ENCODE peak calls at places on chromosomes 4 and X, in four cellular contexts. One of them, this sample, is unnamed.

GRCh38 chrX:51894697-51895336 is 1.4 kb downstream of the MAGED1 start:
- DNase-seq in H1: no peak
- DNase-seq in HepG2: no peak
- DNase-seq in K562: no peak
- DNase-seq in this sample: no peak

GRCh38 chr4:29540439-29541102 is 1179.6 kb upstream of the PCDH7 start:
- DNase-seq in K562: no peak
- DNase-seq in H1: no peak
- DNase-seq in HepG2: no peak
- DNase-seq in this sample: no peak

GRCh38 chr4:174036563-174036962 is 246.9 kb downstream of the FBXO8 start:
- DNase-seq in HepG2: no peak
- DNase-seq in H1: no peak
- DNase-seq in K562: peak; percentile 21
- DNase-seq in this sample: no peak

GRCh38 chr4:1766336-1767057 is 26.6 kb upstream of the FGFR3 start:
- DNase-seq in K562: no peak
- DNase-seq in H1: no peak
- DNase-seq in HepG2: peak; percentile 84
- DNase-seq in this sample: no peak

GRCh38 chr4:182748283-182748682 is 168.9 kb downstream of the DCTD start:
- DNase-seq in K562: no peak
- DNase-seq in H1: no peak
- DNase-seq in HepG2: no peak
- DNase-seq in this sample: no peak

GRCh38 chrX:27889878-27890277 is 82.1 kb downstream of the MAGEB10 start:
- DNase-seq in HepG2: no peak
- DNase-seq in K562: no peak
- DNase-seq in H1: no peak
- DNase-seq in this sample: no peak

GRCh38 chr4:40514409-40515025 is 115.1 kb downstream of the RBM47 start:
- DNase-seq in HepG2: peak; percentile 51
- DNase-seq in H1: no peak
- DNase-seq in K562: peak; percentile 63
- DNase-seq in this sample: no peak

GRCh38 chrX:13495232-13495631 is 74.2 kb upstream of the EGFL6 start:
- DNase-seq in HepG2: no peak
- DNase-seq in K562: no peak
- DNase-seq in H1: no peak
- DNase-seq in this sample: peak; percentile 23

GRCh38 chr4:52982246-52982950 is 120.3 kb downstream of the RASL11B start:
- DNase-seq in HepG2: peak; percentile 32
- DNase-seq in K562: peak; percentile 31
- DNase-seq in H1: no peak
- DNase-seq in this sample: peak; percentile 28

GRCh38 chrX:33434256-33435092 is 223.1 kb upstream of the DMD start:
- DNase-seq in HepG2: peak; percentile 9
- DNase-seq in H1: peak; percentile 31
- DNase-seq in K562: peak; percentile 25
- DNase-seq in this sample: no peak

GRCh38 chrX:114599305-114599704 is 15.4 kb downstream of the HTR2C start:
- DNase-seq in HepG2: no peak
- DNase-seq in K562: no peak
- DNase-seq in H1: no peak
- DNase-seq in this sample: no peak

DNA sequence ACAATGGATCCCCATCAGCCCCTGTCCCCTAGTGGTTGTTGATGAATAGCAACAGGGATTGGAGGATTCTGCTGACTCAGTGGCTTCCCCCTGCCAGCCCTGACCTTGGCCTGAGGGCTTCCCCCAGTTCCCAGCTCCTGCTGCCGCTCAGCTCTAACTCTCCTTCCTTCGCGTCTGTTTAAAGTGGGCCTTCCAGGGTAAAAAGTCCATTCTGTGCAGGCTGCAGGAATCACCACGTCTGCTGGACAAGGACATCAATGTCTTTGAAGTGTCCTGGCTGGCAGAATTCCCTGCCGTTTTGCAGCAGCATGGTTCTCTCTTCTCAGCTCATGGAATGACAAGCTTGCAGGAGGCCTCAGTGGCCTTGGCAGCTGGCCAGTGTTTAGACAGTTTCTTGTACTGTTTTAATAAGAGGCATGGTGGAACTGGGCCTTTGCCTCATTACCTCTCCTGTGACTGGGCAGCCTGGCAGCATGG is 152.5 kb upstream of the STX18 start:
- DNase-seq in K562: peak; percentile 35
- DNase-seq in HepG2: peak; percentile 92
- DNase-seq in H1: peak; percentile 21
- DNase-seq in this sample: no peak
- H3K4me3 ChIP-seq in K562: no peak overlapping the region
- H3K4me3 ChIP-seq in HepG2: no peak overlapping the region
- H3K4me3 ChIP-seq in H1: no peak overlapping the region
- H3K4me3 ChIP-seq in this sample: no peak overlapping the region

GRCh38 chrX:68648960-68649359 is 1.5 kb downstream of the STARD8 start:
- DNase-seq in H1: no peak
- DNase-seq in HepG2: no peak
- DNase-seq in K562: no peak
- DNase-seq in this sample: no peak
- TF ChIP-seq FOSL1 in H1: no peak
- TF ChIP-seq FOSL1 in HepG2: no peak
- TF ChIP-seq FOSL1 in K562: no peak
- TF ChIP-seq FOSL1 in this sample: no peak

GRCh38 chr4:185142563-185142910 is 529 bp upstream of the SLC25A4 start:
- DNase-seq in HepG2: peak; percentile 37
- DNase-seq in K562: no peak
- DNase-seq in H1: no peak
- DNase-seq in this sample: no peak

GRCh38 chr4:185144601-185145240 is 1.7 kb downstream of the SLC25A4 start:
- DNase-seq in H1: no peak
- DNase-seq in K562: no peak
- DNase-seq in HepG2: peak; percentile 22
- DNase-seq in this sample: no peak

GRCh38 chr4:185142911-185143595 is at the start of gene SLC25A4:
- DNase-seq in K562: peak; percentile 88
- DNase-seq in HepG2: peak; percentile 77
- DNase-seq in H1: no peak
- DNase-seq in this sample: peak; percentile 28

GRCh38 chr4:185141777-185142176 is 1.3 kb upstream of the SLC25A4 start:
- DNase-seq in HepG2: no peak
- DNase-seq in K562: no peak
- DNase-seq in H1: no peak
- DNase-seq in this sample: no peak

DNA sequence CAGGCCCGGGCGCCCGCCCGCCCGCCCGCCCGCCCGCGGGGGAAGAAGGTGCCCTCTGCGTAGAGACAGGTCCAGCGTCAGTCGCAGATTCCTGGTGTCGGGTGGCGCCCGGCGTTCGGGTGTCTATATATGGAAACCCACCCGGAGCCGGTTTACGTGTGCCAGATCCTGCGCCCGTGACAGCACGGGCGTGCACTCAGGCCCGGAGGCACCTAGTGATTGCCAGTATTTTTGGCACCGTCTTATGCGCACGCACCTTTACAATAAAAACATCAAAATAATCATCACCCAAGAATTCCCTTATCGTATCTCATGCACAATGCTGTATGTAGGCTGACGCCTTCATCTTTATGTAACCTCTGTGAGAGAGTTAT is 517 bp downstream of the SLC25A4 start:
- DNase-seq in H1: no peak
- DNase-seq in K562: no peak
- DNase-seq in HepG2: peak; percentile 22
- DNase-seq in this sample: no peak
- H3K4me3 ChIP-seq in H1: peak overlapping the region; percentile 68
- H3K4me3 ChIP-seq in K562: peak overlapping the region; percentile 64
- H3K4me3 ChIP-seq in HepG2: peak overlapping the region; percentile 75
- H3K4me3 ChIP-seq in this sample: peak overlapping the region; percentile 70

GRCh38 chrX:22135994-22136684 is 104.0 kb downstream of the PHEX start:
- DNase-seq in HepG2: peak; percentile 11
- DNase-seq in H1: no peak
- DNase-seq in K562: peak; percentile 34
- DNase-seq in this sample: peak; percentile 16
- TF ChIP-seq FOSL1 in HepG2: no peak
- TF ChIP-seq FOSL1 in H1: no peak
- TF ChIP-seq FOSL1 in K562: no peak
- TF ChIP-seq FOSL1 in this sample: peak; percentile 30

GRCh38 chrX:80807606-80808159 is 2.0 kb downstream of the BRWD3 start:
- DNase-seq in H1: no peak
- DNase-seq in HepG2: no peak
- DNase-seq in K562: peak; percentile 2
- DNase-seq in this sample: no peak
- H3K4me3 ChIP-seq in H1: peak overlapping the region; percentile 67
- H3K4me3 ChIP-seq in HepG2: peak overlapping the region; percentile 73
- H3K4me3 ChIP-seq in K562: peak overlapping the region; percentile 54
- H3K4me3 ChIP-seq in this sample: peak overlapping the region; percentile 67

GRCh38 chrX:129359269-129359668 is 164.0 kb downstream of the SMARCA1 start:
- DNase-seq in K562: no peak
- DNase-seq in HepG2: peak; percentile 5
- DNase-seq in H1: no peak
- DNase-seq in this sample: no peak

GRCh38 chrX:129361566-129361965 is 161.7 kb downstream of the SMARCA1 start:
- DNase-seq in K562: no peak
- DNase-seq in H1: no peak
- DNase-seq in HepG2: no peak
- DNase-seq in this sample: no peak

DNA sequence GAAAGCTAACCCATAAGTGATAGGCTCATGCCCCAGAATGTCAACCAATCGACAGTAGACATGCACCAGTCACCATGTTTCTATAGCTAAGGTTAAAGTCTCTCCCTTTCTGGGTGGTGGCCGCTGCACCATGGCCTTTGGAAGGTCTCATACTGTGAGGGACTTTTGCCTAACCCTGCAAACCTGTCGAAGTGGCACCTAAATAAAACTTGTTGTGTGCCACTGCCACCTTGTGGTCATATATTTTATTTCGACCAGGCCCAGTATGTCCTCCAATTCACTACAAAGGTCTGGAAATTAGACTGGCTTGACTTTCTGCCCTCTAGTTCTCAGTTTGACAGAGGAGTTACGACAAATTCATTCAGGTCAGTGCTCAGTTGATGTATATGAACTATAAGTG is 163.1 kb downstream of the SMARCA1 start:
- DNase-seq in H1: no peak
- DNase-seq in K562: peak; percentile 50
- DNase-seq in HepG2: peak; percentile 61
- DNase-seq in this sample: peak; percentile 33
- TF ChIP-seq FOSL1 in H1: no peak
- TF ChIP-seq FOSL1 in K562: no peak
- TF ChIP-seq FOSL1 in HepG2: no peak
- TF ChIP-seq FOSL1 in this sample: no peak

DNA sequence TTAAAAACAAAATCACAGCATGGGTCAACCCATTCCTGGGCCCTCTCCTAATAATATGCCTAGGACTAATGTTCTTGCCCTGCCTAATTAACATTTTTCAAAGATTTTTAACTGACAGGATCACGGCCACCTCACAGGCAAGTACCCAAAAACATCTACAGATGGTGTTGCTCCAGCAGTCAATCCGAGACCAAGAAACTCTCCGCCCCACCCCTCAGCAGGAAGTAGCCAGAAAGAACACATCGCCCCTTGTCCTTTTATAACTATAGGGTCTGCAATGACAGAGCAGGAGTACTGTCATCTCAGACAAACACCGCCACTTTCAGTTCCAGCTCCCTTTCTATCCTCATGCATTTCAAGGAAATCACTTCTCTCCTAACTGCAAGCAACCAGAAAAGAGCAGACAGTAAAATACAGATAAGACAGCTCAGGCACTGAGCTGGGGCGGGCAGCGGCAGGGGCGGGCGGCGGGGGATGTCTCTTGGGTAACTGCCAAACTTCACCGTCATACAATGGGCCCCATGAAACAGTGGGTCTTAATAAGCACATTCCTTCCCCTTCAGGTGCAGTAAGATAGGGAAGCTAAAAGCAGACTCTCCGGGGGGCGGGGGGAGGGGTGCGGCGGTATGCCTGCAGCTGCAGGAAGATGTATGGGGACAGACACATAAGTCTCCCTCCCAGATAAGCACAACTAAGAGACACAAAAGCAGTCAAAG is 67.4 kb downstream of the ZNF182 start:
- DNase-seq in HepG2: no peak
- DNase-seq in H1: no peak
- DNase-seq in K562: peak; percentile 91
- DNase-seq in this sample: no peak
- H3K4me3 ChIP-seq in HepG2: no peak overlapping the region
- H3K4me3 ChIP-seq in H1: no peak overlapping the region
- H3K4me3 ChIP-seq in K562: no peak overlapping the region
- H3K4me3 ChIP-seq in this sample: no peak overlapping the region